ENCODE peak calls at places on chromosome 4, in nine cellular contexts. K is retina, Q is C1 segment of cervical spinal cord, P is nucleus accumbens, B is posterior vena cava, U is astrocyte, F is stomach, G is nephron progenitor cell, N is Daoy. S is an unnamed sample.

GRCh38 chr4:6641164-6641970 is 882 bp downstream of the MRFAP1 start:
- DNase-seq in K (no peak), Q (peak; percentile 42), P (no peak), B (peak; percentile 88), U (peak; percentile 51), F (peak; percentile 40), G (peak; percentile 55), N (peak; percentile 47), S (peak; percentile 42)

GRCh38 chr4:30616943-30617646 is 103.1 kb upstream of the PCDH7 start:
- DNase-seq in K (no peak), Q (no peak), P (no peak), B (no peak), U (peak; percentile 22), F (no peak), G (no peak), N (no peak), S (peak; percentile 10)

GRCh38 chr4:121375262-121375661 is 5.6 kb downstream of the QRFPR start:
- DNase-seq in K (no peak), Q (no peak), P (no peak), B (no peak), U (peak; percentile 55), F (no peak), G (no peak), N (peak; percentile 2), S (no peak)

GRCh38 chr4:39178706-39179105 is 3.6 kb upstream of the WDR19 start:
- DNase-seq in K (no peak), Q (no peak), P (no peak), B (no peak), U (peak; percentile 30), F (no peak), G (no peak), N (no peak), S (peak; percentile 47)

GRCh38 chr4:25953740-25954139 is 39.7 kb downstream of the SMIM20 start:
- DNase-seq in K (no peak), Q (no peak), P (no peak), B (no peak), U (peak; percentile 54), F (peak; percentile 27), G (no peak), N (peak; percentile 29), S (peak; percentile 29)

GRCh38 chr4:122224348-122224747 is 72.2 kb downstream of the BLTP1 start:
- DNase-seq in K (peak; percentile 43), Q (no peak), P (no peak), B (no peak), U (no peak), F (no peak), G (peak; percentile 6), N (peak; percentile 6), S (peak; percentile 22)

GRCh38 chr4:53676402-53676871 is 85.2 kb upstream of the LNX1 start:
- DNase-seq in K (no peak), Q (no peak), P (no peak), B (no peak), U (peak; percentile 22), F (no peak), G (no peak), N (no peak), S (peak; percentile 74)

GRCh38 chr4:75844151-75844662 is 58.0 kb downstream of the PPEF2 start:
- DNase-seq in K (no peak), Q (no peak), P (no peak), B (no peak), U (peak; percentile 95), F (no peak), G (no peak), N (no peak), S (peak; percentile 96)

GRCh38 chr4:183563874-183564273 is 59.0 kb downstream of the ING2 start:
- DNase-seq in K (no peak), Q (no peak), P (peak; percentile 65), B (no peak), U (peak; percentile 78), F (no peak), G (no peak), N (peak; percentile 48), S (peak; percentile 28)

GRCh38 chr4:189215574-189215973 is 725.1 kb upstream of the FRG1 start:
- DNase-seq in K (no peak), Q (no peak), P (no peak), B (no peak), U (no peak), F (no peak), G (no peak), N (no peak), S (no peak)

GRCh38 chr4:175616287-175616686 is 195.8 kb downstream of the GPM6A start:
- DNase-seq in K (no peak), Q (no peak), P (no peak), B (no peak), U (no peak), F (no peak), G (no peak), N (no peak), S (no peak)

GRCh38 chr4:148539387-148539786 is 97.2 kb upstream of the NR3C2 start:
- DNase-seq in K (no peak), Q (no peak), P (no peak), B (no peak), U (no peak), F (no peak), G (no peak), N (no peak), S (no peak)

GRCh38 chr4:130077275-130077674 is 981.3 kb downstream of the C4orf33 start:
- DNase-seq in K (no peak), Q (no peak), P (no peak), B (no peak), U (no peak), F (no peak), G (no peak), N (no peak), S (no peak)

GRCh38 chr4:115325836-115326235 is 212.4 kb upstream of the NDST4 start:
- DNase-seq in K (no peak), Q (no peak), P (no peak), B (no peak), U (no peak), F (no peak), G (no peak), N (no peak), S (no peak)

S was measured in IMR-90.